ENCODE peak calls at places on chromosomes 6 and 20, in eight cellular contexts. One of them, this sample, is unnamed.

GRCh38 chr6:80714513-80714912 is 608.0 kb downstream of the BCKDHB start:
- DNase-seq in H54: no peak
- DNase-seq in effector memory CD4-positive, alpha-beta T cell: no peak
- DNase-seq in activated CD4-positive, alpha-beta T cell treated with anti-CD3 and anti-CD28 coated beads, Interleukin-2, amount 10 ng/mL, durations not matched to agents 7 days and 5 days: no peak
- DNase-seq in T-helper 2 cell: no peak
- DNase-seq in GM20000: no peak
- DNase-seq in Jurkat, Clone E6-1: no peak
- DNase-seq in dorsolateral prefrontal cortex: no peak
- DNase-seq in this sample: no peak

GRCh38 chr20:56986476-56986875 is 280.0 kb downstream of the BMP7 start:
- DNase-seq in H54: no peak
- DNase-seq in effector memory CD4-positive, alpha-beta T cell: no peak
- DNase-seq in activated CD4-positive, alpha-beta T cell treated with anti-CD3 and anti-CD28 coated beads, Interleukin-2, amount 10 ng/mL, durations not matched to agents 7 days and 5 days: no peak
- DNase-seq in T-helper 2 cell: no peak
- DNase-seq in GM20000: no peak
- DNase-seq in Jurkat, Clone E6-1: no peak
- DNase-seq in dorsolateral prefrontal cortex: no peak
- DNase-seq in this sample: no peak

GRCh38 chr6:147758305-147758704 is 249.8 kb downstream of the SAMD5 start:
- DNase-seq in H54: no peak
- DNase-seq in effector memory CD4-positive, alpha-beta T cell: no peak
- DNase-seq in activated CD4-positive, alpha-beta T cell treated with anti-CD3 and anti-CD28 coated beads, Interleukin-2, amount 10 ng/mL, durations not matched to agents 7 days and 5 days: no peak
- DNase-seq in T-helper 2 cell: no peak
- DNase-seq in GM20000: no peak
- DNase-seq in Jurkat, Clone E6-1: no peak
- DNase-seq in dorsolateral prefrontal cortex: no peak
- DNase-seq in this sample: no peak

GRCh38 chr6:21504790-21505189 is 88.8 kb upstream of the SOX4 start:
- DNase-seq in H54: no peak
- DNase-seq in effector memory CD4-positive, alpha-beta T cell: no peak
- DNase-seq in activated CD4-positive, alpha-beta T cell treated with anti-CD3 and anti-CD28 coated beads, Interleukin-2, amount 10 ng/mL, durations not matched to agents 7 days and 5 days: no peak
- DNase-seq in T-helper 2 cell: no peak
- DNase-seq in GM20000: no peak
- DNase-seq in Jurkat, Clone E6-1: no peak
- DNase-seq in dorsolateral prefrontal cortex: no peak
- DNase-seq in this sample: no peak

GRCh38 chr6:99236010-99236409 is 113.5 kb downstream of the FAXC start:
- DNase-seq in H54: no peak
- DNase-seq in effector memory CD4-positive, alpha-beta T cell: no peak
- DNase-seq in activated CD4-positive, alpha-beta T cell treated with anti-CD3 and anti-CD28 coated beads, Interleukin-2, amount 10 ng/mL, durations not matched to agents 7 days and 5 days: no peak
- DNase-seq in T-helper 2 cell: no peak
- DNase-seq in GM20000: no peak
- DNase-seq in Jurkat, Clone E6-1: no peak
- DNase-seq in dorsolateral prefrontal cortex: no peak
- DNase-seq in this sample: no peak

GRCh38 chr20:52577696-52578095 is 386.1 kb upstream of the ZFP64 start:
- DNase-seq in H54: no peak
- DNase-seq in effector memory CD4-positive, alpha-beta T cell: no peak
- DNase-seq in activated CD4-positive, alpha-beta T cell treated with anti-CD3 and anti-CD28 coated beads, Interleukin-2, amount 10 ng/mL, durations not matched to agents 7 days and 5 days: no peak
- DNase-seq in T-helper 2 cell: no peak
- DNase-seq in GM20000: no peak
- DNase-seq in Jurkat, Clone E6-1: no peak
- DNase-seq in dorsolateral prefrontal cortex: no peak
- DNase-seq in this sample: no peak

GRCh38 chr20:32443386-32443974 is 85.3 kb downstream of the ASXL1 start:
- DNase-seq in H54: no peak
- DNase-seq in effector memory CD4-positive, alpha-beta T cell: no peak
- DNase-seq in activated CD4-positive, alpha-beta T cell treated with anti-CD3 and anti-CD28 coated beads, Interleukin-2, amount 10 ng/mL, durations not matched to agents 7 days and 5 days: no peak
- DNase-seq in T-helper 2 cell: no peak
- DNase-seq in GM20000: no peak
- DNase-seq in Jurkat, Clone E6-1: peak; percentile 41
- DNase-seq in dorsolateral prefrontal cortex: no peak
- DNase-seq in this sample: no peak

GRCh38 chr20:12358006-12358654 is 440.4 kb downstream of the BTBD3 start:
- DNase-seq in H54: no peak
- DNase-seq in effector memory CD4-positive, alpha-beta T cell: no peak
- DNase-seq in activated CD4-positive, alpha-beta T cell treated with anti-CD3 and anti-CD28 coated beads, Interleukin-2, amount 10 ng/mL, durations not matched to agents 7 days and 5 days: no peak
- DNase-seq in T-helper 2 cell: no peak
- DNase-seq in GM20000: no peak
- DNase-seq in Jurkat, Clone E6-1: peak; percentile 10
- DNase-seq in dorsolateral prefrontal cortex: no peak
- DNase-seq in this sample: peak; percentile 15

GRCh38 chr6:44386364-44386928 is 1.1 kb upstream of the CDC5L start:
- DNase-seq in H54: no peak
- DNase-seq in effector memory CD4-positive, alpha-beta T cell: no peak
- DNase-seq in activated CD4-positive, alpha-beta T cell treated with anti-CD3 and anti-CD28 coated beads, Interleukin-2, amount 10 ng/mL, durations not matched to agents 7 days and 5 days: no peak
- DNase-seq in T-helper 2 cell: no peak
- DNase-seq in GM20000: no peak
- DNase-seq in Jurkat, Clone E6-1: no peak
- DNase-seq in dorsolateral prefrontal cortex: no peak
- DNase-seq in this sample: no peak

GRCh38 chr6:42349753-42350573 is 101.8 kb downstream of the TRERF1 start:
- DNase-seq in H54: no peak
- DNase-seq in effector memory CD4-positive, alpha-beta T cell: no peak
- DNase-seq in activated CD4-positive, alpha-beta T cell treated with anti-CD3 and anti-CD28 coated beads, Interleukin-2, amount 10 ng/mL, durations not matched to agents 7 days and 5 days: no peak
- DNase-seq in T-helper 2 cell: no peak
- DNase-seq in GM20000: no peak
- DNase-seq in Jurkat, Clone E6-1: no peak
- DNase-seq in dorsolateral prefrontal cortex: no peak
- DNase-seq in this sample: no peak

GRCh38 chr6:119463081-119463626 is 113.6 kb upstream of the MAN1A1 start:
- DNase-seq in H54: no peak
- DNase-seq in effector memory CD4-positive, alpha-beta T cell: no peak
- DNase-seq in activated CD4-positive, alpha-beta T cell treated with anti-CD3 and anti-CD28 coated beads, Interleukin-2, amount 10 ng/mL, durations not matched to agents 7 days and 5 days: peak; percentile 35
- DNase-seq in T-helper 2 cell: no peak
- DNase-seq in GM20000: peak; percentile 41
- DNase-seq in Jurkat, Clone E6-1: no peak
- DNase-seq in dorsolateral prefrontal cortex: no peak
- DNase-seq in this sample: no peak

GRCh38 chr20:43859994-43860393 is 54.7 kb upstream of the TOX2 start:
- DNase-seq in H54: no peak
- DNase-seq in effector memory CD4-positive, alpha-beta T cell: no peak
- DNase-seq in activated CD4-positive, alpha-beta T cell treated with anti-CD3 and anti-CD28 coated beads, Interleukin-2, amount 10 ng/mL, durations not matched to agents 7 days and 5 days: no peak
- DNase-seq in T-helper 2 cell: no peak
- DNase-seq in GM20000: no peak
- DNase-seq in Jurkat, Clone E6-1: no peak
- DNase-seq in dorsolateral prefrontal cortex: no peak
- DNase-seq in this sample: no peak

GRCh38 chr20:45445805-45446562 is 23.6 kb upstream of the WFDC2 start:
- DNase-seq in H54: peak; percentile 45
- DNase-seq in effector memory CD4-positive, alpha-beta T cell: no peak
- DNase-seq in activated CD4-positive, alpha-beta T cell treated with anti-CD3 and anti-CD28 coated beads, Interleukin-2, amount 10 ng/mL, durations not matched to agents 7 days and 5 days: peak; percentile 40
- DNase-seq in T-helper 2 cell: no peak
- DNase-seq in GM20000: peak; percentile 52
- DNase-seq in Jurkat, Clone E6-1: no peak
- DNase-seq in dorsolateral prefrontal cortex: no peak
- DNase-seq in this sample: no peak

GRCh38 chr20:4802522-4802921 is 80.8 kb downstream of the PRND start:
- DNase-seq in H54: no peak
- DNase-seq in effector memory CD4-positive, alpha-beta T cell: no peak
- DNase-seq in activated CD4-positive, alpha-beta T cell treated with anti-CD3 and anti-CD28 coated beads, Interleukin-2, amount 10 ng/mL, durations not matched to agents 7 days and 5 days: no peak
- DNase-seq in T-helper 2 cell: no peak
- DNase-seq in GM20000: no peak
- DNase-seq in Jurkat, Clone E6-1: no peak
- DNase-seq in dorsolateral prefrontal cortex: no peak
- DNase-seq in this sample: no peak

GRCh38 chr20:12414446-12415274 is 497.0 kb downstream of the BTBD3 start:
- DNase-seq in H54: no peak
- DNase-seq in effector memory CD4-positive, alpha-beta T cell: no peak
- DNase-seq in activated CD4-positive, alpha-beta T cell treated with anti-CD3 and anti-CD28 coated beads, Interleukin-2, amount 10 ng/mL, durations not matched to agents 7 days and 5 days: no peak
- DNase-seq in T-helper 2 cell: no peak
- DNase-seq in GM20000: no peak
- DNase-seq in Jurkat, Clone E6-1: no peak
- DNase-seq in dorsolateral prefrontal cortex: peak; percentile 22
- DNase-seq in this sample: peak; percentile 29

GRCh38 chr6:148892247-148892646 is 145.4 kb downstream of the UST start:
- DNase-seq in H54: no peak
- DNase-seq in effector memory CD4-positive, alpha-beta T cell: no peak
- DNase-seq in activated CD4-positive, alpha-beta T cell treated with anti-CD3 and anti-CD28 coated beads, Interleukin-2, amount 10 ng/mL, durations not matched to agents 7 days and 5 days: no peak
- DNase-seq in T-helper 2 cell: no peak
- DNase-seq in GM20000: no peak
- DNase-seq in Jurkat, Clone E6-1: no peak
- DNase-seq in dorsolateral prefrontal cortex: no peak
- DNase-seq in this sample: no peak

GRCh38 chr6:108651287-108651686 is 90.6 kb downstream of the FOXO3 start:
- DNase-seq in H54: no peak
- DNase-seq in effector memory CD4-positive, alpha-beta T cell: no peak
- DNase-seq in activated CD4-positive, alpha-beta T cell treated with anti-CD3 and anti-CD28 coated beads, Interleukin-2, amount 10 ng/mL, durations not matched to agents 7 days and 5 days: no peak
- DNase-seq in T-helper 2 cell: no peak
- DNase-seq in GM20000: no peak
- DNase-seq in Jurkat, Clone E6-1: no peak
- DNase-seq in dorsolateral prefrontal cortex: no peak
- DNase-seq in this sample: no peak

GRCh38 chr6:292506-293184 is 358 bp downstream of the DUSP22 start:
- DNase-seq in H54: peak; percentile 75
- DNase-seq in effector memory CD4-positive, alpha-beta T cell: peak; percentile 74
- DNase-seq in activated CD4-positive, alpha-beta T cell treated with anti-CD3 and anti-CD28 coated beads, Interleukin-2, amount 10 ng/mL, durations not matched to agents 7 days and 5 days: peak; percentile 90
- DNase-seq in T-helper 2 cell: peak; percentile 70
- DNase-seq in GM20000: peak; percentile 93
- DNase-seq in Jurkat, Clone E6-1: peak; percentile 44
- DNase-seq in dorsolateral prefrontal cortex: no peak
- DNase-seq in this sample: peak; percentile 79

GRCh38 chr6:170179925-170180324 is 111.0 kb downstream of the DLL1 start:
- DNase-seq in H54: no peak
- DNase-seq in effector memory CD4-positive, alpha-beta T cell: no peak
- DNase-seq in activated CD4-positive, alpha-beta T cell treated with anti-CD3 and anti-CD28 coated beads, Interleukin-2, amount 10 ng/mL, durations not matched to agents 7 days and 5 days: no peak
- DNase-seq in T-helper 2 cell: no peak
- DNase-seq in GM20000: no peak
- DNase-seq in Jurkat, Clone E6-1: no peak
- DNase-seq in dorsolateral prefrontal cortex: no peak
- DNase-seq in this sample: no peak

GRCh38 chr6:18978330-18979128 is 591.4 kb downstream of the RNF144B start:
- DNase-seq in H54: no peak
- DNase-seq in effector memory CD4-positive, alpha-beta T cell: no peak
- DNase-seq in activated CD4-positive, alpha-beta T cell treated with anti-CD3 and anti-CD28 coated beads, Interleukin-2, amount 10 ng/mL, durations not matched to agents 7 days and 5 days: no peak
- DNase-seq in T-helper 2 cell: no peak
- DNase-seq in GM20000: no peak
- DNase-seq in Jurkat, Clone E6-1: no peak
- DNase-seq in dorsolateral prefrontal cortex: no peak
- DNase-seq in this sample: no peak

GRCh38 chr6:21601341-21601740 is 7.8 kb downstream of the SOX4 start:
- DNase-seq in H54: no peak
- DNase-seq in effector memory CD4-positive, alpha-beta T cell: no peak
- DNase-seq in activated CD4-positive, alpha-beta T cell treated with anti-CD3 and anti-CD28 coated beads, Interleukin-2, amount 10 ng/mL, durations not matched to agents 7 days and 5 days: no peak
- DNase-seq in T-helper 2 cell: no peak
- DNase-seq in GM20000: no peak
- DNase-seq in Jurkat, Clone E6-1: no peak
- DNase-seq in dorsolateral prefrontal cortex: no peak
- DNase-seq in this sample: no peak

GRCh38 chr6:45786243-45786795 is 229.3 kb downstream of the CLIC5 start:
- DNase-seq in H54: no peak
- DNase-seq in effector memory CD4-positive, alpha-beta T cell: no peak
- DNase-seq in activated CD4-positive, alpha-beta T cell treated with anti-CD3 and anti-CD28 coated beads, Interleukin-2, amount 10 ng/mL, durations not matched to agents 7 days and 5 days: no peak
- DNase-seq in T-helper 2 cell: no peak
- DNase-seq in GM20000: no peak
- DNase-seq in Jurkat, Clone E6-1: no peak
- DNase-seq in dorsolateral prefrontal cortex: no peak
- DNase-seq in this sample: peak; percentile 32

GRCh38 chr6:112254921-112255320 is 554 bp upstream of the LAMA4 start:
- DNase-seq in H54: no peak
- DNase-seq in effector memory CD4-positive, alpha-beta T cell: no peak
- DNase-seq in activated CD4-positive, alpha-beta T cell treated with anti-CD3 and anti-CD28 coated beads, Interleukin-2, amount 10 ng/mL, durations not matched to agents 7 days and 5 days: no peak
- DNase-seq in T-helper 2 cell: no peak
- DNase-seq in GM20000: no peak
- DNase-seq in Jurkat, Clone E6-1: no peak
- DNase-seq in dorsolateral prefrontal cortex: no peak
- DNase-seq in this sample: peak; percentile 62

GRCh38 chr6:14655201-14655988 is 537.8 kb downstream of the CD83 start:
- DNase-seq in H54: no peak
- DNase-seq in effector memory CD4-positive, alpha-beta T cell: no peak
- DNase-seq in activated CD4-positive, alpha-beta T cell treated with anti-CD3 and anti-CD28 coated beads, Interleukin-2, amount 10 ng/mL, durations not matched to agents 7 days and 5 days: no peak
- DNase-seq in T-helper 2 cell: no peak
- DNase-seq in GM20000: no peak
- DNase-seq in Jurkat, Clone E6-1: no peak
- DNase-seq in dorsolateral prefrontal cortex: no peak
- DNase-seq in this sample: no peak

GRCh38 chr20:50335105-50335504 is 144.5 kb downstream of the CEBPB start:
- DNase-seq in H54: peak; percentile 58
- DNase-seq in effector memory CD4-positive, alpha-beta T cell: no peak
- DNase-seq in activated CD4-positive, alpha-beta T cell treated with anti-CD3 and anti-CD28 coated beads, Interleukin-2, amount 10 ng/mL, durations not matched to agents 7 days and 5 days: no peak
- DNase-seq in T-helper 2 cell: no peak
- DNase-seq in GM20000: peak; percentile 45
- DNase-seq in Jurkat, Clone E6-1: peak; percentile 67
- DNase-seq in dorsolateral prefrontal cortex: no peak
- DNase-seq in this sample: no peak

GRCh38 chr6:2738373-2738979 is 12.2 kb downstream of the MYLK4 start:
- DNase-seq in H54: peak; percentile 35
- DNase-seq in effector memory CD4-positive, alpha-beta T cell: peak; percentile 11
- DNase-seq in activated CD4-positive, alpha-beta T cell treated with anti-CD3 and anti-CD28 coated beads, Interleukin-2, amount 10 ng/mL, durations not matched to agents 7 days and 5 days: peak; percentile 63
- DNase-seq in T-helper 2 cell: no peak
- DNase-seq in GM20000: peak; percentile 55
- DNase-seq in Jurkat, Clone E6-1: peak; percentile 49
- DNase-seq in dorsolateral prefrontal cortex: peak; percentile 40
- DNase-seq in this sample: peak; percentile 74

GRCh38 chr6:47733879-47734558 is 35.6 kb downstream of the ADGRF4 start:
- DNase-seq in H54: no peak
- DNase-seq in effector memory CD4-positive, alpha-beta T cell: no peak
- DNase-seq in activated CD4-positive, alpha-beta T cell treated with anti-CD3 and anti-CD28 coated beads, Interleukin-2, amount 10 ng/mL, durations not matched to agents 7 days and 5 days: peak; percentile 31
- DNase-seq in T-helper 2 cell: no peak
- DNase-seq in GM20000: peak; percentile 23
- DNase-seq in Jurkat, Clone E6-1: peak; percentile 23
- DNase-seq in dorsolateral prefrontal cortex: no peak
- DNase-seq in this sample: no peak

GRCh38 chr6:27720607-27721580 is 191.3 kb downstream of the OR2B2 start:
- DNase-seq in H54: peak; percentile 19
- DNase-seq in effector memory CD4-positive, alpha-beta T cell: no peak
- DNase-seq in activated CD4-positive, alpha-beta T cell treated with anti-CD3 and anti-CD28 coated beads, Interleukin-2, amount 10 ng/mL, durations not matched to agents 7 days and 5 days: no peak
- DNase-seq in T-helper 2 cell: no peak
- DNase-seq in GM20000: peak; percentile 40
- DNase-seq in Jurkat, Clone E6-1: no peak
- DNase-seq in dorsolateral prefrontal cortex: no peak
- DNase-seq in this sample: no peak

GRCh38 chr6:35059606-35060355 is 81.4 kb downstream of the TCP11 start:
- DNase-seq in H54: no peak
- DNase-seq in effector memory CD4-positive, alpha-beta T cell: no peak
- DNase-seq in activated CD4-positive, alpha-beta T cell treated with anti-CD3 and anti-CD28 coated beads, Interleukin-2, amount 10 ng/mL, durations not matched to agents 7 days and 5 days: no peak
- DNase-seq in T-helper 2 cell: no peak
- DNase-seq in GM20000: no peak
- DNase-seq in Jurkat, Clone E6-1: no peak
- DNase-seq in dorsolateral prefrontal cortex: no peak
- DNase-seq in this sample: peak; percentile 71

GRCh38 chr6:110689275-110689935 is 125.9 kb downstream of the CDK19 start:
- DNase-seq in H54: no peak
- DNase-seq in effector memory CD4-positive, alpha-beta T cell: no peak
- DNase-seq in activated CD4-positive, alpha-beta T cell treated with anti-CD3 and anti-CD28 coated beads, Interleukin-2, amount 10 ng/mL, durations not matched to agents 7 days and 5 days: no peak
- DNase-seq in T-helper 2 cell: peak; percentile 29
- DNase-seq in GM20000: no peak
- DNase-seq in Jurkat, Clone E6-1: no peak
- DNase-seq in dorsolateral prefrontal cortex: no peak
- DNase-seq in this sample: no peak

GRCh38 chr6:56372621-56373020 is 125.2 kb upstream of the COL21A1 start:
- DNase-seq in H54: no peak
- DNase-seq in effector memory CD4-positive, alpha-beta T cell: no peak
- DNase-seq in activated CD4-positive, alpha-beta T cell treated with anti-CD3 and anti-CD28 coated beads, Interleukin-2, amount 10 ng/mL, durations not matched to agents 7 days and 5 days: no peak
- DNase-seq in T-helper 2 cell: no peak
- DNase-seq in GM20000: no peak
- DNase-seq in Jurkat, Clone E6-1: no peak
- DNase-seq in dorsolateral prefrontal cortex: no peak
- DNase-seq in this sample: no peak

GRCh38 chr6:105474234-105474633 is 71.4 kb upstream of the PREP start:
- DNase-seq in H54: no peak
- DNase-seq in effector memory CD4-positive, alpha-beta T cell: no peak
- DNase-seq in activated CD4-positive, alpha-beta T cell treated with anti-CD3 and anti-CD28 coated beads, Interleukin-2, amount 10 ng/mL, durations not matched to agents 7 days and 5 days: no peak
- DNase-seq in T-helper 2 cell: no peak
- DNase-seq in GM20000: no peak
- DNase-seq in Jurkat, Clone E6-1: no peak
- DNase-seq in dorsolateral prefrontal cortex: no peak
- DNase-seq in this sample: no peak

GRCh38 chr6:154993026-154993425 is 2.1 kb upstream of the TIAM2 start:
- DNase-seq in H54: no peak
- DNase-seq in effector memory CD4-positive, alpha-beta T cell: no peak
- DNase-seq in activated CD4-positive, alpha-beta T cell treated with anti-CD3 and anti-CD28 coated beads, Interleukin-2, amount 10 ng/mL, durations not matched to agents 7 days and 5 days: no peak
- DNase-seq in T-helper 2 cell: no peak
- DNase-seq in GM20000: no peak
- DNase-seq in Jurkat, Clone E6-1: no peak
- DNase-seq in dorsolateral prefrontal cortex: no peak
- DNase-seq in this sample: no peak

GRCh38 chr6:7148100-7148822 is 40.5 kb downstream of the RREB1 start:
- DNase-seq in H54: peak; percentile 53
- DNase-seq in effector memory CD4-positive, alpha-beta T cell: no peak
- DNase-seq in activated CD4-positive, alpha-beta T cell treated with anti-CD3 and anti-CD28 coated beads, Interleukin-2, amount 10 ng/mL, durations not matched to agents 7 days and 5 days: no peak
- DNase-seq in T-helper 2 cell: no peak
- DNase-seq in GM20000: no peak
- DNase-seq in Jurkat, Clone E6-1: no peak
- DNase-seq in dorsolateral prefrontal cortex: no peak
- DNase-seq in this sample: no peak